ENCODE peak calls at places on chromosome 3, in five cellular contexts. N, K, Q, V and S are unnamed samples.

GRCh38 chr3:149152420-149152819 is 23.0 kb downstream of the HPS3 start:
- DNase-seq in N (no peak), K (peak; percentile 34), Q (peak; percentile 47), V (no peak), S (no peak)

GRCh38 chr3:72355168-72355567 is 493.1 kb downstream of the SHQ1 start:
- DNase-seq in N (no peak), K (no peak), Q (no peak), V (no peak), S (no peak)

GRCh38 chr3:156093966-156094365 is 26.4 kb upstream of the KCNAB1 start:
- DNase-seq in N (no peak), K (no peak), Q (no peak), V (no peak), S (no peak)

GRCh38 chr3:43155464-43156121 is 49.7 kb upstream of the POMGNT2 start:
- DNase-seq in N (no peak), K (no peak), Q (peak; percentile 92), V (peak; percentile 71), S (peak; percentile 77)

GRCh38 chr3:66800941-66801545 is 197.1 kb upstream of the KBTBD8 start:
- DNase-seq in N (no peak), K (no peak), Q (peak; percentile 26), V (no peak), S (no peak)

GRCh38 chr3:23888617-23889228 is 28.1 kb downstream of the NKIRAS1 start:
- DNase-seq in N (no peak), K (no peak), Q (peak; percentile 73), V (no peak), S (no peak)

GRCh38 chr3:49867871-49868321 is 1.8 kb downstream of the CAMKV start:
- DNase-seq in N (no peak), K (peak; percentile 68), Q (peak; percentile 52), V (peak; percentile 56), S (peak; percentile 25)

GRCh38 chr3:102741105-102741504 is 306.3 kb downstream of the ZPLD1 start:
- DNase-seq in N (no peak), K (no peak), Q (no peak), V (no peak), S (no peak)

GRCh38 chr3:107392549-107393165 is 15.4 kb downstream of the CCDC54 start:
- DNase-seq in N (no peak), K (no peak), Q (peak; percentile 77), V (peak; percentile 12), S (peak; percentile 85)

GRCh38 chr3:61110576-61110975 is 140.7 kb downstream of the FHIT start:
- DNase-seq in N (no peak), K (no peak), Q (no peak), V (no peak), S (no peak)

GRCh38 chr3:66592927-66593625 is 92.3 kb upstream of the LRIG1 start:
- DNase-seq in N (no peak), K (no peak), Q (peak; percentile 14), V (no peak), S (no peak)

GRCh38 chr3:188664795-188665194 is 507.0 kb upstream of the TPRG1 start:
- DNase-seq in N (no peak), K (no peak), Q (no peak), V (peak; percentile 9), S (peak; percentile 13)

GRCh38 chr3:39250116-39250747 is 29.6 kb downstream of the CX3CR1 start:
- DNase-seq in N (no peak), K (no peak), Q (no peak), V (no peak), S (no peak)

GRCh38 chr3:123871946-123872345 is 12.2 kb downstream of the MYLK start:
- DNase-seq in N (no peak), K (no peak), Q (no peak), V (no peak), S (no peak)